ENCODE peak calls at places on chromosomes 5 and 9, in eight cellular contexts. P is RWPE1; Z is activated effector memory CD4-positive, alpha-beta T cell treated with Interleukin-2 at 50 U/mL for 16 hours; N is NCI-H526; K is NCI-H1417 treated with DMSO at 0.1 percent for 48 hours; E is neural crest cell; T is GDM1; I is M059J. F is an unnamed sample.

GRCh38 chr5:42587056-42587723 is 164.0 kb downstream of the GHR start:
- DNase-seq in T (no peak), Z (no peak), I (no peak), N (no peak), K (no peak), E (no peak), P (no peak), F (no peak)

GRCh38 chr5:113606298-113607134 is 93.0 kb downstream of the YTHDC2 start:
- DNase-seq in K (no peak), I (peak), N (peak), T (peak), Z (no peak), E (peak), P (peak), F (peak)

GRCh38 chr9:114339130-114339908 is 9.7 kb downstream of the ORM2 start:
- DNase-seq in N (peak), P (peak), I (peak), Z (peak), T (peak), K (no peak), E (peak), F (no peak)

GRCh38 chr9:112680731-112681402 is 37.0 kb downstream of the INIP start:
- DNase-seq in N (no peak), P (no peak), E (no peak), K (no peak), I (no peak), T (no peak), Z (no peak), F (peak)

GRCh38 chr9:95264954-95265615 is 52.4 kb downstream of the FANCC start:
- DNase-seq in Z (no peak), K (no peak), P (no peak), N (peak), T (no peak), I (peak), E (no peak), F (no peak)

GRCh38 chr5:167375125-167375524 is 916.3 kb upstream of the WWC1 start:
- DNase-seq in T (no peak), Z (no peak), P (no peak), I (no peak), E (no peak), N (no peak), K (no peak), F (no peak)

GRCh38 chr5:88671808-88672499 is 211.0 kb downstream of the MEF2C start:
- DNase-seq in K (no peak), Z (no peak), E (no peak), I (peak), N (peak), T (no peak), P (no peak), F (no peak)

GRCh38 chr9:99173570-99174504 is 47.9 kb downstream of the ALG2 start:
- DNase-seq in Z (no peak), P (no peak), N (peak), E (no peak), T (no peak), I (no peak), K (no peak), F (peak)

GRCh38 chr9:131282688-131283422 is 6.5 kb upstream of the FAM78A start:
- DNase-seq in I (no peak), E (no peak), P (peak), Z (no peak), K (no peak), T (no peak), N (peak), F (peak)

GRCh38 chr5:147485046-147485445 is 24.8 kb downstream of the DPYSL3 start:
- DNase-seq in E (no peak), N (no peak), K (no peak), P (no peak), T (no peak), I (peak), Z (no peak), F (no peak)

GRCh38 chr5:65461490-65461889 is 20.2 kb downstream of the ADAMTS6 start:
- DNase-seq in K (no peak), E (no peak), N (no peak), I (no peak), Z (no peak), P (no peak), T (no peak), F (no peak)